ENCODE peak calls at places on chromosomes 7 and 10, in five cellular contexts. P is neuronal stem cell; E is uterus; V is CD8-positive, alpha-beta T cell; U is neural progenitor cell. H is an unnamed sample. For H3K9me3 and H3K27me3, the result is how much of the 10 kb centered on the place peaks cover.

GRCh38 chr10:5540886-5541285 is 16.1 kb downstream of the CALML3 start:
- DNase-seq in P (no peak), E (no peak), V (no peak), U (no peak), H (no peak)

GRCh38 chr7:100132126-100132525 is 5.4 kb downstream of the MBLAC1 start:
- DNase-seq in P (no peak), E (no peak), V (no peak), U (no peak), H (no peak)

GRCh38 chr10:30182191-30183075 is 123.0 kb upstream of the JCAD start:
- DNase-seq in P (no peak), E (peak), V (no peak), U (no peak), H (no peak)

GRCh38 chr7:17781491-17782215 is 158.6 kb downstream of the SNX13 start:
- DNase-seq in P (no peak), E (no peak), V (no peak), U (no peak), H (no peak)

GRCh38 chr10:101565370-101565900 is 22.6 kb downstream of the POLL start:
- DNase-seq in P (no peak), E (peak), V (no peak), U (no peak), H (no peak)

GRCh38 chr7:38310601-38311057 is 37.2 kb upstream of the TARP start:
- DNase-seq in P (no peak), E (peak), V (no peak), U (no peak), H (no peak)

GRCh38 chr7:41886257-41886905 is 183.5 kb upstream of the INHBA start:
- DNase-seq in P (no peak), E (peak), V (no peak), U (no peak), H (no peak)

GRCh38 chr10:32376780-32377179 is 29.8 kb upstream of the EPC1 start:
- DNase-seq in P (no peak), E (no peak), V (no peak), U (no peak), H (no peak)

GRCh38 chr7:124179641-124180040 is 146.8 kb upstream of the TMEM229A start:
- DNase-seq in P (no peak), E (no peak), V (no peak), U (no peak), H (no peak)

GRCh38 chr10:84201682-84202081 is 7.3 kb downstream of the CDHR1 start:
- DNase-seq in P (no peak), E (no peak), V (no peak), U (no peak), H (no peak)

GRCh38 chr7:98240961-98241673 is 10.9 kb downstream of the TECPR1 start:
- DNase-seq in P (peak), E (no peak), V (no peak), U (peak), H (peak)

GRCh38 chr7:2750054-2750453 is 62.1 kb downstream of the AMZ1 start:
- DNase-seq in P (no peak), E (no peak), V (no peak), U (no peak), H (no peak)

GRCh38 chr7:27166475-27167169 is 1.3 kb upstream of the HOXA9 start:
- DNase-seq in P (no peak), E (peak), V (no peak), U (peak), H (no peak)

DNA sequence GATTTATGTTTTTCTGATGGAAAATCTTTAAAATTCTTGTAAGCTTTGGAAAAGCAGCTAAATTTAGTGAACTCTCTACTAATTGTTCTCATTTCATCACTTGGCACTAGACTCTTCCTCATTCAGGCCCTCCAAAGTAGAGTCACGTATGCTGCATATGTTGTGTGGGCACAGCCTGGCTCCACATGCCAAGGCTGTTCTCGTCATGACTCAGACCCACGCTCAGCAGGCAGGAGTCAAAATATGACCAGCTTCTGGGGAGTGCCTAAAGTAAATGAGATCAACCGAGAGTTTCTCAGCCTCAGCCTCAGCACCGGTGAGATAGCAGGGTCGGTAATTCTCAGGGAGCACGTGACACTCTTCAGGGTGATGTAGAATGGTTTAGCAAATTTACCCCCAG is 1672.9 kb downstream of the REEP3 start:
- DNase-seq in P (no peak), E (no peak), V (no peak), U (no peak), H (no peak)
- H3K27ac ChIP-seq in P (no peak), E (no peak), V (no peak), U (no peak), H (no peak)

DNA sequence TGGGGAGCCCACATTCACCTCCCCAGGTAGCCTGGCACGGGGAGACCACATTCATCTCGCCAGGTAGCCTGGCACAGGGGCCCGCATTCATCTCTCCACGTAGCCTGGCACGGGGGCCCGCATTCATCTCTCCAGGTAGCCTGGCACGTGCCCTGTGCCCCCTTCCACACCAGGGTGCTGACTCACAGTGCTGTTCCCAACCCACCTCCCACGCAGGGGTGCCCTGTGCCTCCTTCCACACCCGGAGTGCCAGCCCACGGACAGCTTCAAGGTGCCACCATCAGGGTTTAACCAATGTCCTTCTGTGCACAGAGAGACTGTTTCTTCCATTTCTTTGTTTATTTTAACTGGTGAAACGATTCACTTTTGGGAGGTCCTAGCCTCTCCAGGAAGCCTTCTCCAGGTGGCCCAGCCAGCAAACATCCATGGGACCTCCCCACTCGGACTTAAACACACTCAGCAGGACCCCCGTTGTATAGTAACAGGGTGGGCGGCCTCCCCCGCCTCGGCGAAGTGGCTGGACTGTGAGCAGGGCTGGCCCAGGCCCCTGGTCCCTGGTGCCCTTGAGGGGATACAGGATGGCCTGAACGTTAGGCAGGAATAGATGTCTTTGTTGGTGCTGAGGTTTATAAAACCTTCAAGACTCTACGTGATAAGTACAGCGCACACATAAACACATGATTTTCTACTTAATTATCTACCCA is 41.1 kb upstream of the FOXL3 start:
- DNase-seq in P (no peak), E (no peak), V (no peak), U (no peak), H (no peak)
- H3K9me3 ChIP-seq in P (under half), E (under half), V (under half), U (under half), H (under half)

GRCh38 chr10:506451-507354 is 182.8 kb downstream of the DIP2C start:
- DNase-seq in P (no peak), E (peak), V (no peak), U (no peak), H (no peak)
- H3K27me3 ChIP-seq in P (under half), E (under half), V (under half), U (under half), H (under half)

GRCh38 chr10:24292304-24293291 is 83.7 kb downstream of the KIAA1217 start:
- DNase-seq in P (no peak), E (no peak), V (no peak), U (no peak), H (no peak)
- H3K27ac ChIP-seq in P (no peak), E (no peak), V (no peak), U (no peak), H (no peak)

GRCh38 chr7:158127241-158127640 is 460.4 kb downstream of the PTPRN2 start:
- DNase-seq in P (no peak), E (no peak), V (no peak), U (no peak), H (no peak)

GRCh38 chr7:158126661-158127060 is 461.0 kb downstream of the PTPRN2 start:
- DNase-seq in P (no peak), E (no peak), V (no peak), U (no peak), H (no peak)

GRCh38 chr7:158129037-158130022 is 458.3 kb downstream of the PTPRN2 start:
- DNase-seq in P (no peak), E (no peak), V (no peak), U (no peak), H (no peak)

GRCh38 chr7:158130023-158130409 is 457.6 kb downstream of the PTPRN2 start:
- DNase-seq in P (no peak), E (no peak), V (no peak), U (no peak), H (no peak)

DNA sequence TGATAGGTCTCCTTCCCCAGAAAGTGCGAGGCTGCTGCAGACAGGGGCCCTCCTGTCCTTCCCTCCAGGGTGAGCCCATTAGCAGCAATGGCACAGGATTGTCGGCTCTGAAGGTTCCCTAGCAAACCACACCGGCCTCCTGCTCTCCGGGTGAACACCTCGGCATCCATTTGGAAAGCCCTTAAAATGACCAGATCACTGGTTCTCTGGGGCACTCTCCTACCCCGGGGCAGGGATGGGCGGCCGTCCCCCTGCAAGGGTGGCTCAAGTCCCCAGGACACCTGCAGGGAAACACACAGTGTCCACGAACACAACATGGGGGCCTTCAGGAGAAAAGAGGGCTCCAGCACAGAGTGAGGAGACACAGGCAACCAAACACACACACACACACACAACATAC is 459.1 kb downstream of the PTPRN2 start:
- DNase-seq in P (no peak), E (no peak), V (no peak), U (no peak), H (no peak)
- H3K9me3 ChIP-seq in P (under half), E (under half), V (under half), U (under half), H (under half)

DNA sequence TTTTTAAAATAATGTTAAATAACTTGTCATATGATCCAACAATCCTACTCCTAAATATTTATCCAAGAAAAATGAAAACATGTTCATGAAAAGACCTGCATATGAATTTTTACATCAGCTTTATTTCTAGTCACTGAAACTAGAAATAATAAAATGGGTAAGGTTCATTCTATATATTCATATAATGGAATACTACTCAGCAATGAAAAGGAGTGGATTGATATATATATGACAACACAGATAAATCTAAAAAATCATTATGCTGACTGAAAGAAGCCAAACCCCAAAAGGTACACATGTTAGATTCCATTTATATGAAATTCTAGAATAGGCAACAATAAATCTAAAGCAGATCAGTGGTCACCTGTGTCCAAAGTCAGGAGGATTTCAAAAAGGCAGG is 84.9 kb upstream of the PCBD1 start:
- DNase-seq in P (no peak), E (no peak), V (no peak), U (no peak), H (no peak)
- H3K27me3 ChIP-seq in P (under half), E (under half), V (under half), U (under half), H (under half)

DNA sequence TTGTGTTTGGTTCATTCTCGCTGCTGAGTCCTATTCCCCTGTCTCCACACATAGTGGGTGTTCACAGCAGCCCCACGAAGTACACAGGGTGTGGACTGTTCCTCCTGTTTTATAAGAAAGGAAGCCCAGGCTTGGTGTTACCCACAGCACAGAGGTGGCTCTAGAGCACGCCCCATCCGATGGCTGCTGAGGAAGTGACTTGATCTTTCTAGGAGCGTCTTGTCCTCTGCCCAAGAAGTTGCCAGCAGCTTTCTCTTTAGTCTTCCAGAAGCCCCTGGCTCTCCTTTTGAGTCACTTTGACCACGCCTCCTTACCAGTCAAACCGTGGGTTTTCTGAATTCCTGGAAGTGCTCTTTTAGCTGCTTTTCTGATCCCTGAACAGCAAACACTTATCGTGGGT is 94.0 kb downstream of the GRK5 start:
- DNase-seq in P (no peak), E (no peak), V (peak), U (no peak), H (peak)
- H3K27ac ChIP-seq in P (no peak), E (peak), V (peak), U (no peak), H (peak)

GRCh38 chr10:71945819-71946474 is 18.2 kb upstream of the CHST3 start:
- DNase-seq in P (no peak), E (no peak), V (no peak), U (no peak), H (no peak)

GRCh38 chr10:71950683-71951082 is 13.5 kb upstream of the CHST3 start:
- DNase-seq in P (no peak), E (no peak), V (no peak), U (no peak), H (no peak)

GRCh38 chr10:71952745-71953144 is 11.4 kb upstream of the CHST3 start:
- DNase-seq in P (no peak), E (no peak), V (no peak), U (no peak), H (no peak)

GRCh38 chr10:71946700-71947099 is 17.5 kb upstream of the CHST3 start:
- DNase-seq in P (no peak), E (no peak), V (no peak), U (no peak), H (no peak)

GRCh38 chr10:71948496-71949067 is 15.6 kb upstream of the CHST3 start:
- DNase-seq in P (no peak), E (no peak), V (no peak), U (no peak), H (no peak)
- H3K9me3 ChIP-seq in P (under half), E (under half), V (under half), U (under half), H (under half)

DNA sequence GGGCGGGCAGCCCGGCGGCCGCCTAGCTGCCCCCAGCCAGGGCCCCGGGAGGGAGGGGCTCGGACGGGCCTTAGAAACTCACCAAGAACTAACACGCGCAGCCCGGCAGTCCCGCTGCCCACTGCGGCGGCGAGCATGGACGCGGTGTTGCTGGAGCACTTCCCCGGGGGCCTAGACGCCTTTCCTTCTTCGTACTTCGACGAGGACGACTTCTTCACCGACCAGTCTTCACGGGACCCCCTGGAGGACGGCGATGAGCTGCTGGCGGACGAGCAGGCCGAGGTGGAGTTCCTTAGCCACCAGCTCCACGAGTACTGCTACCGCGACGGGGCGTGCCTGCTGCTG is 256 bp downstream of the PTF1A start:
- DNase-seq in P (no peak), E (no peak), V (no peak), U (no peak), H (no peak)
- H3K27me3 ChIP-seq in P (half or more), E (under half), V (under half), U (half or more), H (half or more)

GRCh38 chr7:4727914-4728705 is 46.0 kb downstream of the FOXK1 start:
- DNase-seq in P (no peak), E (no peak), V (no peak), U (no peak), H (no peak)
- H3K27ac ChIP-seq in P (no peak), E (peak), V (no peak), U (no peak), H (no peak)